ENCODE peak calls at places on chromosomes 5 and 9, in nine cellular contexts. F is AG08395; K is anterior cingulate cortex; V is activated T-helper 1 cell treated with anti-CD3 and anti-CD28 coated beads, Interleukin-2, amount 50 U/mL, for 16 hours; B is M059J; I is stimulated activated naive CD8-positive, alpha-beta T cell treated with anti-CD3 and anti-CD28 coated beads, Interleukin-15, Interleukin-2, amounts not matched to agents 100 U/mL and 50 U/mL, for 24 hours; H is ascending aorta; D is aorta; T is NCI-H1436 treated with DMSO at 0.1 percent for 48 hours. O is an unnamed sample.

GRCh38 chr9:93268551-93269314 is 84.8 kb downstream of the WNK2 start:
- DNase-seq in K (no peak), B (no peak), I (peak; percentile 29), T (peak; percentile 80), D (peak; percentile 38), H (peak; percentile 54), V (no peak), F (no peak), O (no peak)

GRCh38 chr9:136093995-136094881 is 851 bp downstream of the NACC2 start:
- DNase-seq in K (peak; percentile 20), H (peak; percentile 91), T (no peak), F (peak; percentile 83), V (no peak), I (peak; percentile 74), D (peak; percentile 95), B (no peak), O (peak; percentile 28)

GRCh38 chr5:100901851-100902341 is 1.2 kb downstream of the ST8SIA4 start:
- DNase-seq in V (no peak), K (peak; percentile 20), F (no peak), B (no peak), D (peak; percentile 48), H (peak; percentile 67), T (no peak), I (peak; percentile 53), O (peak; percentile 39)

GRCh38 chr9:70533492-70533891 is 119.0 kb upstream of the KLF9 start:
- DNase-seq in H (no peak), T (no peak), B (no peak), V (no peak), I (no peak), D (no peak), K (no peak), F (no peak), O (no peak)

GRCh38 chr9:132160802-132161742 is 786 bp upstream of the NTNG2 start:
- DNase-seq in K (peak; percentile 48), I (peak; percentile 64), B (peak; percentile 77), H (peak; percentile 68), T (no peak), F (peak; percentile 62), V (no peak), D (no peak), O (no peak)

GRCh38 chr9:134544388-134545212 is 97.0 kb upstream of the COL5A1 start:
- DNase-seq in T (no peak), F (peak; percentile 79), I (no peak), D (peak; percentile 74), B (peak; percentile 89), H (peak; percentile 80), K (no peak), V (no peak), O (no peak)

GRCh38 chr5:138615461-138615860 is 40.3 kb upstream of the HSPA9 start:
- DNase-seq in F (no peak), V (no peak), K (no peak), H (no peak), I (no peak), T (no peak), B (no peak), D (no peak), O (peak; percentile 23)

GRCh38 chr5:163244451-163244987 is 192.9 kb upstream of the CCNG1 start:
- DNase-seq in B (no peak), T (no peak), V (no peak), F (no peak), K (no peak), H (no peak), D (no peak), I (no peak), O (no peak)

GRCh38 chr9:87277346-87277745 is 220.3 kb upstream of the DAPK1 start:
- DNase-seq in K (no peak), F (no peak), B (peak; percentile 67), I (no peak), V (no peak), H (no peak), T (no peak), D (no peak), O (no peak)

GRCh38 chr5:72799721-72800120 is 16.7 kb upstream of the TNPO1 start:
- DNase-seq in F (no peak), T (no peak), K (no peak), I (no peak), D (no peak), V (no peak), H (no peak), B (peak; percentile 18), O (no peak)

GRCh38 chr5:62340392-62340791 is 34.4 kb downstream of the KIF2A start:
- DNase-seq in B (peak; percentile 26), V (no peak), I (no peak), K (no peak), D (no peak), H (no peak), F (no peak), T (no peak), O (peak; percentile 34)

GRCh38 chr5:131521252-131521651 is 113.8 kb downstream of the RAPGEF6 start:
- DNase-seq in V (no peak), I (no peak), K (no peak), T (no peak), H (no peak), D (no peak), B (peak; percentile 74), F (no peak), O (no peak)

GRCh38 chr9:14098102-14098501 is 215.8 kb downstream of the NFIB start:
- DNase-seq in I (no peak), T (no peak), D (no peak), K (no peak), F (no peak), V (no peak), B (peak; percentile 41), H (no peak), O (no peak)

O was measured in midbrain.